ENCODE peak calls at places on chromosomes 11 and 22, in ten cellular contexts. W is IMR-90; Z is RWPE2; G is A549; Q is psoas muscle; C is H9; O is OCI-LY7; I is cardiac muscle cell; B is stomach; A is CD4-positive, CD25-positive, alpha-beta regulatory T cell. T is an unnamed sample. For H3K9me3, the result is how much of the 10 kb centered on the place peaks cover.

GRCh38 chr11:11813288-11813962 is 28.3 kb upstream of the USP47 start:
- DNase-seq in W (peak), Z (no peak), G (peak), Q (peak), C (no peak), O (no peak), I (no peak), B (peak), A (no peak), T (no peak)

GRCh38 chr11:2870955-2871720 is 14.4 kb downstream of the CDKN1C start:
- DNase-seq in W (no peak), Z (no peak), G (no peak), Q (no peak), C (peak), O (no peak), I (no peak), B (no peak), A (no peak), T (no peak)

GRCh38 chr22:39469326-39469680 is 12.5 kb downstream of the MGAT3 start:
- DNase-seq in W (no peak), Z (no peak), G (no peak), Q (no peak), C (no peak), O (no peak), I (no peak), B (no peak), A (no peak), T (no peak)

GRCh38 chr22:23715811-23716355 is 25.1 kb downstream of the RGL4 start:
- DNase-seq in W (no peak), Z (no peak), G (no peak), Q (no peak), C (no peak), O (no peak), I (no peak), B (no peak), A (no peak), T (no peak)

GRCh38 chr11:12640926-12641849 is 33.0 kb upstream of the TEAD1 start:
- DNase-seq in W (no peak), Z (no peak), G (no peak), Q (no peak), C (no peak), O (no peak), I (no peak), B (no peak), A (no peak), T (no peak)

GRCh38 chr11:65315204-65315865 is 669 bp downstream of the CDC42EP2 start:
- DNase-seq in W (peak), Z (no peak), G (peak), Q (peak), C (peak), O (peak), I (peak), B (peak), A (peak), T (peak)

GRCh38 chr22:46124383-46125144 is 25.8 kb upstream of the PPARA start:
- DNase-seq in W (no peak), Z (no peak), G (no peak), Q (no peak), C (no peak), O (no peak), I (no peak), B (no peak), A (no peak), T (no peak)

GRCh38 chr11:28673687-28674431 is 565.7 kb downstream of the METTL15 start:
- DNase-seq in W (peak), Z (no peak), G (no peak), Q (no peak), C (no peak), O (no peak), I (no peak), B (no peak), A (no peak), T (no peak)

GRCh38 chr11:70669871-70670683 is 271.7 kb downstream of the CTTN start:
- DNase-seq in W (no peak), Z (no peak), G (no peak), Q (no peak), C (no peak), O (no peak), I (no peak), B (no peak), A (no peak), T (no peak)

GRCh38 chr11:96259053-96259837 is 83.8 kb downstream of the MAML2 start:
- DNase-seq in W (peak), Z (no peak), G (peak), Q (no peak), C (no peak), O (peak), I (no peak), B (no peak), A (peak), T (no peak)

DNA sequence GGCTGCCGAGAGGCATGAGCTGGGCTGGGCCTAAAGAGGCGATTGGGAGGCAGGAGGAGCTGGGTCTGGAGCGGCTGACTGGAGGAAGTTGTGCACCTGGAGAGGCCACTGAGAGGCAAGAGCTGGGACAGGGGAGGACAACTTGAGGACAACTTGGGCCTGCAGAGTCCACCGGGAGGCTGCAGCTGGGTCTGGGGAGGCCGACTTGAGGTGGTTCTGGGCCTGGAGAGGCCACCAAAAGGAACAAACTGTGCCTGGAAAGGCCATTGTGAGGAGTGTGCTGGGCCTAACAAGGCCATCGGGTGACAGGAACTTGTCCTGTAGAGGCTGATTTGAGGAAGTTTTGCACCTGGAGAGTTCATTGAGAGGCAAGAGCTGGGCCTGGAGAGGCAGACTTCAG is 41.5 kb downstream of the OR4C45 start:
- DNase-seq in W (no peak), Z (no peak), G (no peak), Q (no peak), C (no peak), O (no peak), I (no peak), B (no peak), A (no peak), T (no peak)
- H3K9me3 ChIP-seq in W (half or more), Z (under half), G (under half), Q (under half), C (half or more), O (under half), I (under half), B (under half), A (under half), T (under half)

GRCh38 chr22:47316020-47316419 is 553.6 kb downstream of the TBC1D22A start:
- DNase-seq in W (no peak), Z (no peak), G (no peak), Q (no peak), C (no peak), O (no peak), I (no peak), B (no peak), A (no peak), T (no peak)

GRCh38 chr22:47320560-47320959 is 558.1 kb downstream of the TBC1D22A start:
- DNase-seq in W (no peak), Z (no peak), G (no peak), Q (no peak), C (no peak), O (no peak), I (no peak), B (no peak), A (no peak), T (no peak)

GRCh38 chr22:47323518-47323917 is 561.1 kb downstream of the TBC1D22A start:
- DNase-seq in W (no peak), Z (no peak), G (no peak), Q (no peak), C (no peak), O (no peak), I (no peak), B (no peak), A (no peak), T (no peak)

GRCh38 chr22:47322854-47323253 is 560.4 kb downstream of the TBC1D22A start:
- DNase-seq in W (no peak), Z (no peak), G (no peak), Q (no peak), C (no peak), O (no peak), I (no peak), B (no peak), A (no peak), T (no peak)

GRCh38 chr22:47318041-47318737 is 555.7 kb downstream of the TBC1D22A start:
- DNase-seq in W (no peak), Z (no peak), G (no peak), Q (no peak), C (no peak), O (no peak), I (no peak), B (no peak), A (no peak), T (no peak)
- H3K9me3 ChIP-seq in W (under half), Z (under half), G (under half), Q (under half), C (half or more), O (under half), I (under half), B (under half), A (under half), T (under half)

DNA sequence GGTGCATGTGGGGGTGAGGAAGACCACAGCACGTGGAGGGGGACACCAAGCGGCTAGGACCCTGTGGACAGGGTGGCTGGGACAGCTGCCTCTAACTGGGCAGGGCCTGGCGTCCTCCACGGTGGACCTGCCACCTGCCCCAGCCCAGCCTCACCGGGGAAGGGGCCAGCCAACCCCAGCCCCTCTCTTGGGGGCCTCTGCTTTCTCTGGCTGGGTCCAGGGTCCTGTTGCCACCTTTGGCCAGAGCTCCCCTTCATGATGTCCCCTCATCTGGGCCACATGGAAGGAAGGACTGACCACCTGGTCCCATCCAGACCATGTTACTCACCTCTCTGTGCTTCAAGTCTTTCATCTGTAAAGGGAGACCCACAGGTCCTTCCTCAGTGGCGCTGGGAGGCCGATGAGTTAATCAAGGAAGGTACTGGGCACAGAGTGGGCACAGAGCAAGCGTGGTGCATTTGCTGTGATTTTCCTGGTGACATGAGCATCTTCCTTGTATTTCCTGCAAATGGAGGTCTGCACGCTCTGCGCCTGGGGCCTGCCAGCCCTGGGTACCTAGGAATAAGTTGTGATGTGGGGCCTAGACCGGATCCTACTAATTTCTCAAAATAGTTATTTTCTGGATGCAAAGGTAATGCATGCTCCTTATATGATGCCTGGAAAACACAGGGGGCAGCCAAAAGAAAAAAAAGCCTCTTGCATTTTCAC is 538.4 kb downstream of the TBC1D22A start:
- DNase-seq in W (no peak), Z (peak), G (no peak), Q (no peak), C (no peak), O (no peak), I (no peak), B (peak), A (no peak), T (no peak)
- H3K9me3 ChIP-seq in W (under half), Z (under half), G (under half), Q (under half), C (half or more), O (under half), I (under half), B (under half), A (under half), T (under half)

DNA sequence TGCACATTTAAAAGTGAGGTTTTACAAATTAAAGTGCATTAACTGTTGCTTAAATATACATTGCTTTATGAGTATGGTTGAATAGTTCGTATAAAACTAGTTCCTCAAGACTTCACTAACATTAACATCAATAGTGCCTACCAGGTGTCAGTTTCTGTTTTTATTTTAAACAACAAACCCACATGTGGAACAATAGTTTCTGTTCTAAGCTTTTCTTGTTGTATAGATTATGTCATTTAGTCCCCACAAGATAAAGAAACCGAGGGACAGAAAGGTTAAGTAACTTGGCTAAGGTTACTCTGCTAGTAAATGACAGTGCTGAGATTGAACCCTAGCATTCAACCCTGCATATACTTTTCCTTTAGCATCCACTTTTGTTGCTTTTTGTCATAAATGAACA is 41.4 kb upstream of the ST14 start:
- DNase-seq in W (no peak), Z (no peak), G (no peak), Q (no peak), C (no peak), O (peak), I (no peak), B (no peak), A (peak), T (no peak)
- H3K9me3 ChIP-seq in W (under half), Z (under half), G (under half), Q (under half), C (under half), O (under half), I (under half), B (under half), A (under half), T (under half)

GRCh38 chr22:47393191-47393590 is 630.7 kb downstream of the TBC1D22A start:
- DNase-seq in W (no peak), Z (peak), G (no peak), Q (no peak), C (no peak), O (no peak), I (no peak), B (no peak), A (no peak), T (no peak)
- H3K9me3 ChIP-seq in W (under half), Z (under half), G (under half), Q (under half), C (half or more), O (under half), I (under half), B (under half), A (under half), T (under half)

GRCh38 chr22:48644108-48644507 is 1183.6 kb downstream of the BRD1 start:
- DNase-seq in W (no peak), Z (no peak), G (no peak), Q (no peak), C (no peak), O (no peak), I (peak), B (no peak), A (no peak), T (no peak)
- H3K9me3 ChIP-seq in W (half or more), Z (under half), G (under half), Q (under half), C (under half), O (under half), I (under half), B (under half), A (under half), T (under half)

DNA sequence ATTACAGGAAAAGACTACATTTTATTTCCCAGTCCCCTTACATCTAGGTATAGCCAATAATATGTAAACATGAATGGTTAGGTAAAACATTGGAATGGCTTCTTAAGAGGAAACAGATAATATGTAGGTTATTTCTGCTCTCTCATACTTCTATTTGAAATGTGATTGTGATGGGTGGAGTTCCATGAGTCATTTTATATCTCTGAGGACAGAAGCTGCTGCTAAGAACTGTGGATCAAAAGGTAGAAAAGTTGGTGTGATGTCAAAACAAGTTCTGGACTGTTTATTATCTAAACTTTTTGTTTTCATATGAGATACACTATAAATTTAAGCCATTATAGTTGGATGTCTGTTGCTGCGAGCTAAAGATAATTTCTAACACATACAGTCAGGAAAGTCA is 799.4 kb upstream of the TENM4 start:
- DNase-seq in W (no peak), Z (no peak), G (no peak), Q (no peak), C (no peak), O (no peak), I (no peak), B (no peak), A (no peak), T (no peak)
- H3K9me3 ChIP-seq in W (under half), Z (under half), G (under half), Q (under half), C (under half), O (under half), I (under half), B (under half), A (under half), T (under half)

GRCh38 chr22:49010086-49010863 is 817.4 kb downstream of the BRD1 start:
- DNase-seq in W (no peak), Z (no peak), G (no peak), Q (no peak), C (peak), O (no peak), I (no peak), B (peak), A (no peak), T (no peak)
- H3K9me3 ChIP-seq in W (half or more), Z (under half), G (under half), Q (under half), C (under half), O (under half), I (under half), B (under half), A (under half), T (under half)

T was measured in T-helper 17 cell.